ENCODE peak calls at places on chromosomes 11 and 22, in four cellular contexts. K is A549, V is HCT116, X is caudate nucleus. Z is an unnamed sample.

GRCh38 chr11:101128571-101129202 is 926 bp downstream of the PGR start:
- DNase-seq in K (no peak), V (no peak), X (no peak), Z (no peak)

GRCh38 chr11:115660072-115660805 is 156.0 kb upstream of the CADM1 start:
- DNase-seq in K (no peak), V (no peak), X (no peak), Z (no peak)

GRCh38 chr11:44327730-44328691 is 18.1 kb upstream of the ALX4 start:
- DNase-seq in K (peak), V (no peak), X (no peak), Z (no peak)

GRCh38 chr22:31646186-31647019 is 15.6 kb downstream of the PISD start:
- DNase-seq in K (peak), V (peak), X (no peak), Z (peak)

GRCh38 chr22:23128269-23129108 is 13.3 kb downstream of the RSPH14 start:
- DNase-seq in K (peak), V (peak), X (peak), Z (peak)

GRCh38 chr11:22477312-22477711 is 139.1 kb downstream of the SLC17A6 start:
- DNase-seq in K (no peak), V (no peak), X (no peak), Z (no peak)

GRCh38 chr11:33622231-33622630 is 78.4 kb downstream of the C11orf91 start:
- DNase-seq in K (no peak), V (no peak), X (no peak), Z (no peak)

GRCh38 chr11:15764948-15765347 is 591.4 kb downstream of the SOX6 start:
- DNase-seq in K (no peak), V (no peak), X (no peak), Z (no peak)

GRCh38 chr11:121431820-121432526 is 20.1 kb upstream of the SORL1 start:
- DNase-seq in K (no peak), V (no peak), X (no peak), Z (no peak)

GRCh38 chr11:121429556-121429955 is 22.6 kb upstream of the SORL1 start:
- DNase-seq in K (no peak), V (no peak), X (no peak), Z (no peak)

GRCh38 chr11:121422675-121423074 is 29.4 kb upstream of the SORL1 start:
- DNase-seq in K (no peak), V (no peak), X (no peak), Z (no peak)

GRCh38 chr11:121425818-121426217 is 26.3 kb upstream of the SORL1 start:
- DNase-seq in K (no peak), V (no peak), X (no peak), Z (no peak)

GRCh38 chr11:121426476-121427454 is 25.3 kb upstream of the SORL1 start:
- DNase-seq in K (no peak), V (peak), X (peak), Z (no peak)
- H3K27ac ChIP-seq in K (peak), V (no peak), X (no peak), Z (no peak)

DNA sequence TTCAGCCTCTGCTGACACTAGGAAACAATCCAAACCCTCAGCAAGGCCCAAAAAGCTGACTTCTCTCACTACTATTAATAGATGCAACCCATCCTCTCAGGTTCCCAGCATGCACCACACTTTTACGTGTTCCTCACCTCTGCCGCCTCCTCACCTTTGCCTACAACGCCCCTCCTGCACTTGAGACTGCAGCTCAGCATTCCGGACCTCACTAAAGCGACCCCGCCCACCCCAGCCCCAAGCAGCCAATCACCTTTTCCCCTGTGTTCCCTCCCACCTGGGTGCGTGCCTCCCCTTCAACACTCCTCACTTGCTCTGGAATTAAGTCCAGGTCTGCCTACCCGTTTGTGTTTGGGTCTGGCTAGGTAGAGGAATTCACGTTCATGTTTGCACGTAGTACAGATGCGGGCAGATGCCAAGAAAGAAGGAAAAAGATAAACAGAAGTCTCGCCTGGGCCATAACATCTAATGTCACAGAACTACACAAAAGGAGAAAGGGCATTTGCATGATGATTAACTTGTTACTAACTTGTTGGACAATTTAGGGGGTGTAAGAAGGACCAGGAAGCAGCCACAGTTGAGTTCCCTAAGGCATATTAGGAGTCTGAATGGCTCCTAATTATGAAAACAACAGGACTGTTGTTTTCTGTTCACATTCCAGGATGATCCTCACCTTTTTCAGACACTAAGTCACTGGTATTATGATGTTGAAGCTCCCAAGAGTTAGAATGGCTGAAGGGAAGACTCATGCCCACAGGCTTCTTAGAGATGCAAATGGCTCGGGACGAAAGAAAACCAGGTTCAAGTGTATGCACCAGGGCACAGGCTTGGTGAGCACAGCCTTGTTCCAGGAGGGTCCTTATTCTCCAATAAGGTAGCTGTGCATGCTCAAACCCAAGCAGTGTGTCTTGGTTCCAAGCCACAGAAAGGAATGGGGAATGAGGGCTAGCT is 102.2 kb downstream of the MICAL3 start:
- DNase-seq in K (no peak), V (no peak), X (no peak), Z (no peak)
- H3K27ac ChIP-seq in K (peak), V (no peak), X (peak), Z (no peak)

DNA sequence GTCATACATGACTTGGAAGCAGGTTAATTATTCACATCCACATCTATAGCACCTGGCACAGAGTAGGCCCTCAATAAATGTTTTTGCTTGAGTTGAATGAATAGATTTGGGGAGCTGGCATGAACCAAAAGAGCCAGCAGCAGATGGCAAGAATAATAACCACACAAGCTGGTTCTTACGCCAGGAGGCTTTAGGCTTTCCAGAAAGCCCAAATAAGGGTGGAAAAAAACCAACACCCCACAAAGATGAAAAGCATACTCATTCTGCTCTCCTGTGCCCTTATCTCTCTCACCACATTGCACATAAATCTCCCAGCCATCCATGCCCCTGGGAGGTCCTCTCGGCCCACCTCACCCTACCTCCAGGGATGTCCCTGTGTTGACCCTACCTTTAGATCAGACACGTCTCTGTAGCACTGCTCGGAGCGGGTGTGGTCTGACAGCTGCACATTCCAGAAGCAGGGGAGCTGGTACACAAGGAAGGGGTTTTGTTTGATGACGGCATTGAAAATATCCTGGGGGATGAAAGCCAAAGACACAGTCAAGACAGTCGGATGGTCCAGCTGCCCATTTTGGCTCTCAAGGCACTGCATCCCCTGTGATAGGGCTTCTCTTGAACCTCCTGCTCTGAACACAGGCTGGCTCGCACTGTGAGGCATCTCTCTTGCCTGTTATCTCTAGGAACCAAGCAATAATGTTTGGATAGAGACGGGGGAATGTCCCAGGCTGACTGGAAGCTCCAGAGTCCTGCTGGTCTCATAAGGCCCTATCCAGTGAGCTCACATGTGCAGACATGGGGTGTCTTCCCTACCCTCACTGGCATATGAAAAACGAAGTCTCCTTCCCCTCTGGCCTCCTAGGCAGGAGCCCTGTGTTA is 323.6 kb upstream of the SYN3 start:
- DNase-seq in K (peak), V (no peak), X (no peak), Z (no peak)
- H3K27ac ChIP-seq in K (peak), V (no peak), X (no peak), Z (no peak)

GRCh38 chr11:117915219-117915618 is 14.0 kb downstream of the TMPRSS13 start:
- DNase-seq in K (no peak), V (no peak), X (no peak), Z (no peak)

GRCh38 chr11:117916956-117917355 is 12.2 kb downstream of the TMPRSS13 start:
- DNase-seq in K (no peak), V (no peak), X (no peak), Z (no peak)

GRCh38 chr11:117914398-117914761 is 14.8 kb downstream of the TMPRSS13 start:
- DNase-seq in K (no peak), V (no peak), X (no peak), Z (no peak)

GRCh38 chr11:117917591-117917990 is 11.6 kb downstream of the TMPRSS13 start:
- DNase-seq in K (no peak), V (no peak), X (no peak), Z (no peak)

DNA sequence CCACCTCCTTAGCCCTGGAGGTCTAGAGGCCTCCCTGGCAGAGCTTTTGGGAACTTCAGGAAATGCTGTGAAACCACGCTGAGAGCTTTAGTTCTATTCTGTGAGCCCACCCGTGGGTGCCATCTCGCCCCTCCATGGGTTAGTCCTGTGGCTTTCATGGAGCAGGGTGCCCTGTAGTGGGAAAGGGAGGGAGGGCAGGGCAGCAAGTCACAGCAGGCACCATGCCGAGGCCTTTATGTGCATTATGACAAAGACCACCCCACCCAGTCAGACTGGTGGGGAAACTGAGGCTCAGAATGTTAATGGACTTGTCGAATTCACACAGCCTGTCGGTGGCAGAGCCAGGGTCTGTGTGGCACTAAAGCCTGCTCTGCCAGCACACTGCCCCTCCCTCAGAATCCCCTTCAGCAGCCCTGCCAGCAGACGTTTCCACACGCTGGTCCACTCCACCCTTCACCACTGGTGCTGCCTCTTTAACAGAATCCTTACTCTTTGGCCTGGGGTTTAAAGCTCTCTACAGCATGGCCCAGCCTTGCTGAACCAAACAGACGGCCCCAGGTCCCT is 13.4 kb downstream of the TMPRSS13 start:
- DNase-seq in K (no peak), V (no peak), X (no peak), Z (no peak)
- H3K27ac ChIP-seq in K (no peak), V (no peak), X (no peak), Z (no peak)

GRCh38 chr22:20953668-20954500 is 13.2 kb upstream of the AIFM3 start:
- DNase-seq in K (peak), V (no peak), X (no peak), Z (no peak)
- H3K27ac ChIP-seq in K (peak), V (no peak), X (no peak), Z (no peak)

GRCh38 chr11:69123593-69124545 is 31.9 kb upstream of the SMIM38 start:
- DNase-seq in K (peak), V (no peak), X (no peak), Z (no peak)

GRCh38 chr11:69121021-69121420 is 34.7 kb upstream of the SMIM38 start:
- DNase-seq in K (no peak), V (no peak), X (no peak), Z (no peak)

GRCh38 chr11:69122337-69122641 is 33.4 kb upstream of the SMIM38 start:
- DNase-seq in K (no peak), V (no peak), X (no peak), Z (peak)

GRCh38 chr11:69121621-69122336 is 34.0 kb upstream of the SMIM38 start:
- DNase-seq in K (no peak), V (no peak), X (no peak), Z (no peak)

GRCh38 chr11:69122642-69123431 is 32.9 kb upstream of the SMIM38 start:
- DNase-seq in K (peak), V (peak), X (peak), Z (peak)
- H3K27ac ChIP-seq in K (peak), V (peak), X (peak), Z (peak)